ENCODE peak calls at places on chromosomes 12 and 14, in four cellular contexts. Z is spleen, P is HCT116, L is GM23248. B is an unnamed sample. For H3K36me3 and H3K4me1, the result is how much of the 10 kb centered on the place peaks cover.

GRCh38 chr12:12734561-12735071 is 17.4 kb downstream of the CDKN1B start:
- DNase-seq in Z (no peak), P (no peak), L (no peak), B (no peak)

GRCh38 chr14:71264260-71264659 is 357.0 kb downstream of the PCNX1 start:
- DNase-seq in Z (no peak), P (no peak), L (no peak), B (no peak)

GRCh38 chr12:109560867-109561710 is 12.2 kb downstream of the MMAB start:
- DNase-seq in Z (no peak), P (no peak), L (no peak), B (no peak)

GRCh38 chr12:113297214-113297587 is 37.7 kb downstream of the SLC8B1 start:
- DNase-seq in Z (no peak), P (no peak), L (no peak), B (no peak)

GRCh38 chr14:59265808-59266207 is 77.3 kb downstream of the DAAM1 start:
- DNase-seq in Z (no peak), P (no peak), L (peak), B (no peak)

GRCh38 chr12:104181313-104181712 is 34.3 kb upstream of the TXNRD1 start:
- DNase-seq in Z (no peak), P (no peak), L (peak), B (no peak)

GRCh38 chr14:61153436-61153835 is 127.7 kb downstream of the TMEM30B start:
- DNase-seq in Z (no peak), P (no peak), L (peak), B (no peak)

GRCh38 chr12:84599539-84599938 is 313.1 kb downstream of the SLC6A15 start:
- DNase-seq in Z (no peak), P (peak), L (peak), B (no peak)

GRCh38 chr14:91055016-91055415 is 5.4 kb downstream of the RPS6KA5 start:
- DNase-seq in Z (no peak), P (no peak), L (no peak), B (no peak)

GRCh38 chr14:75323571-75323970 is 44.9 kb downstream of the FOS start:
- DNase-seq in Z (no peak), P (no peak), L (peak), B (no peak)

GRCh38 chr12:54680374-54680773 is 32.2 kb upstream of the DCD start:
- DNase-seq in Z (no peak), P (peak), L (peak), B (no peak)

GRCh38 chr12:30753233-30753632 is 1.5 kb downstream of the CAPRIN2 start:
- DNase-seq in Z (no peak), P (no peak), L (peak), B (no peak)

GRCh38 chr12:75766263-75767160 is 255.1 kb upstream of the KRR1 start:
- DNase-seq in Z (no peak), P (peak), L (peak), B (no peak)

GRCh38 chr14:90733139-90733808 is 83.0 kb downstream of the TTC7B start:
- DNase-seq in Z (no peak), P (no peak), L (no peak), B (no peak)

GRCh38 chr12:49541140-49541861 is 2.5 kb downstream of the KCNH3 start:
- DNase-seq in Z (peak), P (no peak), L (no peak), B (no peak)

GRCh38 chr14:69360438-69361108 is 37.5 kb downstream of the ERH start:
- DNase-seq in Z (no peak), P (no peak), L (peak), B (no peak)

GRCh38 chr14:68970096-68970612 is 8.9 kb downstream of the ACTN1 start:
- DNase-seq in Z (peak), P (no peak), L (no peak), B (no peak)

GRCh38 chr14:36767603-36768281 is 106.1 kb downstream of the PAX9 start:
- DNase-seq in Z (no peak), P (no peak), L (peak), B (no peak)

GRCh38 chr14:88476825-88477224 is 78.0 kb downstream of the PTPN21 start:
- DNase-seq in Z (no peak), P (no peak), L (no peak), B (no peak)

GRCh38 chr12:108679282-108679681 is 45.6 kb upstream of the SELPLG start:
- DNase-seq in Z (no peak), P (no peak), L (no peak), B (no peak)

GRCh38 chr12:11653215-11653753 is 3.8 kb downstream of the ETV6 start:
- DNase-seq in Z (no peak), P (no peak), L (peak), B (no peak)

GRCh38 chr12:113207621-113208040 is 13.6 kb upstream of the TPCN1 start:
- DNase-seq in Z (no peak), P (no peak), L (no peak), B (no peak)

GRCh38 chr12:105658389-105658788 is 327.9 kb downstream of the C12orf75 start:
- DNase-seq in Z (no peak), P (no peak), L (no peak), B (no peak)

GRCh38 chr12:93573552-93574223 is 1.2 kb downstream of the SOCS2 start:
- DNase-seq in Z (no peak), P (no peak), L (peak), B (no peak)

GRCh38 chr14:102088012-102088792 is 1.4 kb upstream of the HSP90AA1 start:
- DNase-seq in Z (peak), P (no peak), L (peak), B (peak)

GRCh38 chr14:94373708-94374107 is 14.7 kb downstream of the SERPINA1 start:
- DNase-seq in Z (no peak), P (peak), L (peak), B (no peak)

GRCh38 chr14:55152052-55152753 is 23.2 kb downstream of the LGALS3 start:
- DNase-seq in Z (no peak), P (no peak), L (peak), B (no peak)

GRCh38 chr14:74510955-74511354 is 17.4 kb downstream of the ISCA2 start:
- DNase-seq in Z (peak), P (no peak), L (peak), B (peak)

GRCh38 chr14:105446971-105447370 is 27.3 kb downstream of the MTA1 start:
- DNase-seq in Z (no peak), P (no peak), L (no peak), B (no peak)

GRCh38 chr14:105445901-105446845 is 26.5 kb downstream of the MTA1 start:
- DNase-seq in Z (no peak), P (no peak), L (no peak), B (no peak)

GRCh38 chr14:105444859-105445258 is 25.2 kb downstream of the MTA1 start:
- DNase-seq in Z (no peak), P (no peak), L (no peak), B (no peak)

GRCh38 chr14:105442834-105443233 is 23.2 kb downstream of the MTA1 start:
- DNase-seq in Z (no peak), P (no peak), L (no peak), B (no peak)

GRCh38 chr14:105445290-105445689 is 25.7 kb downstream of the MTA1 start:
- DNase-seq in Z (no peak), P (no peak), L (no peak), B (no peak)
- H3K36me3 ChIP-seq in Z (under half), P (under half), L (under half), B (under half)

GRCh38 chr12:132445884-132446471 is 44.0 kb upstream of the FBRSL1 start:
- DNase-seq in Z (peak), P (peak), L (peak), B (no peak)
- H3K4me1 ChIP-seq in Z (half or more), P (under half), L (under half), B (under half)

DNA sequence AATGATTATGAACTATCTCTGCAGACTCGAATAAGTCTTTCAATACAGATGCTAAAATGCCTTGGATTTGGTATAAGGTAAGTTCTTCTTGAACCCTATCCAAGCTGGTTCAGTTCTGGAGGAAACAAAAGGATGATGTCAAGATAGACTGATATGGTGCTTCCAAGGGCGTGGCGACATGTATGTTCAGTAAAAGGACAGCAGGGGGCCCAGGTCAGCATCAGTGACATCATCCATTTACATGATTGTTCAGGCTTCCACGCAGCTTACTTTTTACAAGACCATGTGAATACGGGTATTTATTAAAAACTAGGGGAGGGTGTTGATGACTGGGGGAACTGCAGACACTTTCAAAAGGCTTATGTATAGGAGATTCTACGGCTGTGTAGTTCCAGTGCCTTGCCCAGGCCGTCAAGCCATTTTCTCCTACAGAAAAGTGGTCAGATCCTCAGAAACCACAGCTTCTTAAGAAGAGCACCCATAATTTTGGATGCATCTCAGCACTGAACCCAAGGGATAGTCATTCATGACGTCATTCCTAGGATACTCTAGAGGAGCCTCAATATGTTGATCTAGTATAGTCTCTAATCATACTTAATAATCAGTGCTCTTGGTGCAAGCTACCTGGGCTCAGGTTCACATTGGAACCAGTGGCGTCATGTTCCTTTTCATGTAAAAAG is 527.7 kb downstream of the FUT8 start:
- DNase-seq in Z (no peak), P (peak), L (peak), B (no peak)
- H3K36me3 ChIP-seq in Z (under half), P (under half), L (under half), B (under half)

DNA sequence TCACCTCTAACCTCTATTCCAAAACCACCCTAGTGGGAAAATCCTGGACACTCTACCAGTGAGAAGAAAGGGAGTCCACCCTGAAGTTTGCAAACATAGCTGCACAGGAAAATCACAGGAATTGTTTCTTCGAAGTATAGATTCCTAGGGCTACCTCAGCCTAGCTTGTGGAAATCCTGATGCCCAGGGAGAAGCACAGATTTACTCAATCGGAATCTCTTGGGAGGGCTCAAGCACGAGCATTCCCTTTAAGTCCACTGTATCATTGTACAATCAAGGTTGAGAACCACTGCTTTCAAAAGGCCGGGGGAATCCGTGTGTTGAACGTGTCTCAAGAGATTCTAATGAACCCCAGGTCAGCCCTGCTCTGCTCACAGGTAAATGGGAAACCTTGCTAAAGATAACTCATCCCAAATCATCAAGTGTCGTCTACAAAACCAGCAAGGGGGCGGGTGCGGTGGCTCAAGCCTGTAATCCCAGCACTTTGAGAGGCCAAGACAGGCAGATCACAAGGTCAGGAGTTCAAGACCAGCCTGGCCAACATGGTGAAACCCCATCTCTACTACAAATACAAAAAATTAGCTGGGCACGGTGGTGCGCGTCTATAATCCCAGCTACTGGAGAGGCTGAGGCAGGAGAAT is 34.1 kb upstream of the PLEKHG6 start:
- DNase-seq in Z (peak), P (no peak), L (no peak), B (no peak)
- H3K4me1 ChIP-seq in Z (under half), P (half or more), L (under half), B (under half)